ENCODE peak calls at places on chromosomes 2 and 18, in six cellular contexts. X is A549, L is left ventricle myocardium inferior, H is epithelial cell of esophagus, R is Panc1, P is neural crest cell. A is an unnamed sample.

GRCh38 chr18:70491734-70492348 is 203.0 kb downstream of the SOCS6 start:
- DNase-seq in X (peak), L (no peak), H (peak), R (peak), P (peak), A (peak)

GRCh38 chr2:148675708-148676107 is 31.2 kb downstream of the EPC2 start:
- DNase-seq in X (no peak), L (no peak), H (no peak), R (no peak), P (no peak), A (no peak)

GRCh38 chr2:237648016-237648381 is 20.6 kb downstream of the LRRFIP1 start:
- DNase-seq in X (no peak), L (no peak), H (no peak), R (no peak), P (no peak), A (no peak)

GRCh38 chr2:29570539-29570938 is 350.8 kb downstream of the ALK start:
- DNase-seq in X (no peak), L (no peak), H (no peak), R (no peak), P (no peak), A (no peak)

GRCh38 chr18:79484661-79485621 is 89.2 kb downstream of the NFATC1 start:
- DNase-seq in X (no peak), L (peak), H (peak), R (no peak), P (no peak), A (peak)

GRCh38 chr2:46981662-46982351 is 66.2 kb upstream of the MCFD2 start:
- DNase-seq in X (no peak), L (no peak), H (no peak), R (no peak), P (no peak), A (no peak)

GRCh38 chr2:207528980-207529329 is 807 bp upstream of the CREB1 start:
- DNase-seq in X (peak), L (no peak), H (peak), R (no peak), P (peak), A (peak)

GRCh38 chr2:170716851-170717598 is 1.9 kb downstream of the SP5 start:
- DNase-seq in X (peak), L (peak), H (peak), R (no peak), P (peak), A (peak)

GRCh38 chr2:233995985-233996384 is 54.5 kb upstream of the SPP2 start:
- DNase-seq in X (no peak), L (no peak), H (no peak), R (no peak), P (no peak), A (no peak)

GRCh38 chr2:162155093-162155492 is 3.0 kb upstream of the GCG start:
- DNase-seq in X (no peak), L (no peak), H (no peak), R (no peak), P (no peak), A (no peak)

GRCh38 chr18:59051470-59052165 is 88.1 kb upstream of the SEC11C start:
- DNase-seq in X (no peak), L (no peak), H (no peak), R (no peak), P (no peak), A (no peak)

GRCh38 chr2:10448646-10449480 is 736 bp upstream of the ODC1 start:
- DNase-seq in X (peak), L (peak), H (peak), R (no peak), P (peak), A (no peak)

GRCh38 chr2:121682396-121683298 is 33.4 kb upstream of the CLASP1 start:
- DNase-seq in X (no peak), L (no peak), H (no peak), R (no peak), P (no peak), A (no peak)

GRCh38 chr18:66211693-66212195 is 392.1 kb downstream of the CDH19 start:
- DNase-seq in X (no peak), L (no peak), H (no peak), R (no peak), P (no peak), A (no peak)

GRCh38 chr2:70044290-70045040 is 42.8 kb upstream of the PCBP1 start:
- DNase-seq in X (no peak), L (no peak), H (peak), R (no peak), P (no peak), A (no peak)

GRCh38 chr2:141038341-141038740 is 1092.5 kb downstream of the LRP1B start:
- DNase-seq in X (no peak), L (no peak), H (no peak), R (no peak), P (no peak), A (no peak)

GRCh38 chr2:112646791-112647720 is 1.3 kb downstream of the SLC20A1 start:
- DNase-seq in X (peak), L (no peak), H (no peak), R (no peak), P (peak), A (no peak)

DNA sequence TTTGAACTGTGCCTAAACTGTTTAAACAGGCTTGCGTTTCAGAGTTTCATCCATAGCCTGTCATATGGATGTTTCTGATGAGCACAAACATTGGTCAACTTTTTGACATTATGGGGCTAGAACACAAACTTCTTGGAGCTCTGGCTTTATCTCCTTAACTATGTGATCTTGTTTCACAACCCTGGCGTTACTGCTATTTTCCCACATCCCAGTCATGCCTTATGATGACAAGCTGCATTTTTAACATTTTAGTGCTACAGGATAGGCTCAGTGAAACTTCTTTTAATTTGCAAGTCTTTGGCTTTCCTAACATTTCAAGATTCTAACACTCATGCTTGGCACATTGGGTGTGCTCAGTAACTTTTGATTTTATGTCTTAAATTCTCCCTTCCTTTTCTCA is 21.0 kb upstream of the PDE1A start:
- DNase-seq in X (no peak), L (no peak), H (no peak), R (no peak), P (no peak), A (no peak)
- TF ChIP-seq CTCF in X (no peak), L (no peak), H (no peak), R (no peak), P (no peak), A (no peak)

GRCh38 chr18:40415224-40415791 is 1539.7 kb upstream of the PIK3C3 start:
- DNase-seq in X (no peak), L (no peak), H (no peak), R (no peak), P (no peak), A (no peak)
- TF ChIP-seq CTCF in X (no peak), L (no peak), H (no peak), R (no peak), P (no peak), A (no peak)

GRCh38 chr2:67650292-67651133 is 253.4 kb downstream of the ETAA1 start:
- DNase-seq in X (peak), L (peak), H (peak), R (no peak), P (peak), A (peak)
- TF ChIP-seq CTCF in X (peak), L (peak), H (peak), R (peak), P (peak), A (peak)

DNA sequence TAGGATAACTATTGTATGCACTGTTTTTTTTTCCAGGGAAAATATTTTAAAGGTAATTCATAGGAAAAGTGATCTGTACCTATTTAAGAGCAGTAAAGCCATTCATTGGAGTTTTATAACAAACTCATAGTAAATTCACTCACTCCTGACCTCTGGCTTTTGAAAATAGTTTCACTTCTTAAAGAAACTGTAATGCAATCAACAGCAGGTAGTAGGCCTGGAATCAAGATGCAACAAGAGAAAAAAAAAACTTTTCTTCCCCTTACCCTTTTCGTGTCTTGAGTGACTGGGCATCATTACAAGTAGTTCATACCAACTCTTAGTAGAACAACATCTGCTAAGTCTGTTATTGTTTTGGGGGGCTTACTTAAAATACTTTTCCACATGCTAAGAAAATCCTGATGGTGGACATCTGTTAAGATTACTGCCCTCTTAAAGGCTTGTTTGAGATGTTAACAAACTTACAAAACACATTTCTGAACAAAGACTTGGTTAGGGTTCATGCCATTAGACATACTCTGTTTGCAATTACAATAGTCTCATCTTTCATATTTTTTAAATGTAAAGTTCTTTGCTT is 164.2 kb upstream of the FOSL2 start:
- DNase-seq in X (peak), L (no peak), H (no peak), R (no peak), P (no peak), A (no peak)
- TF ChIP-seq CTCF in X (peak), L (peak), H (peak), R (no peak), P (peak), A (no peak)

DNA sequence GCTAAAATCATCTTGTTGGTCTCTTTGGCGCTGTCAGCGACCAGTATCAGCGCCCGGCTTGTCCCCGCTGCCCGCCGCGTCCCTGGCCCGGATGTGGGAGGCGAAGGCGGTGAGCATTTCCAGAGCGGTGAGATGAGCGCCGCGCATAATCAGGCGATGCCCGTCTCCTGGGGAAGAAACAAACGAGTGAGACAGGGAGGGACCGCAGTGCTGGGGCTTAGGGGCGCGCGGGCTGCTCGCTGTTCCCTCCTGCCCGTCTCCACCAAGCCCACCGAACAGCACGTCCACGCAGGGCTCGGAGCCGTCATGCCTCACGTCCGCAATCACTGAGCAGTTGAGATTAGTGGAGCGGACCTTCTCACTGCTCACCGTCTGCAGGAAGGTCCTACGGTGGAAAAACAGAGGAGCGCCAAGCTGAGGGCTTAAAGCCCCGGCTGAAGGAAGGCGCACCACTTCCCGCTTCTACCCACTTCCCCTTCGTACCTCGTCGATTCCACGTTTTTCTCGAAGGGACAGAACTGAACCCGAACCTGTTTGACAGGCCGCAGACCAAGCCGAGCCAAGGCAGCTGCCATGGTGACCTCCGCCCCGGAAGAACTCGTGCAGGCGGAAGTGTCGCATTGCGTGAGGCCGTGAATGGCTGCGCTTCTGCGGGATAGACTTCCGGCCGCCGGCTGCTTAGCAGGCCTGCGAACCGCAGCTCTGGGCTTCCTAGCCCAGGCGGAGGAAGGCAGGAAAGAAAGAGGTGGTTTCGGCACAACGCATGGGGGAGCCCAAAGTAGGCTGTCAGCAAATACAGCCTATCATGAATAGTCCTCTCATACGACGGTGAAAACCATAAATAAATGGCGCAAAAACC is at the start of gene MRPL53:
- DNase-seq in X (peak), L (peak), H (peak), R (peak), P (peak), A (peak)
- TF ChIP-seq CTCF in X (no peak), L (no peak), H (no peak), R (no peak), P (no peak), A (no peak)

GRCh38 chr2:36545871-36546416 is 52.0 kb downstream of the FEZ2 start:
- DNase-seq in X (no peak), L (no peak), H (no peak), R (no peak), P (no peak), A (no peak)
- TF ChIP-seq CTCF in X (peak), L (no peak), H (no peak), R (peak), P (no peak), A (no peak)

GRCh38 chr2:108217211-108217610 is 22.6 kb upstream of the SULT1C3 start:
- DNase-seq in X (no peak), L (no peak), H (peak), R (no peak), P (no peak), A (no peak)

GRCh38 chr2:108215794-108216211 is 24.0 kb upstream of the SULT1C3 start:
- DNase-seq in X (peak), L (no peak), H (peak), R (no peak), P (no peak), A (no peak)

GRCh38 chr2:108212671-108213070 is 27.1 kb upstream of the SULT1C3 start:
- DNase-seq in X (no peak), L (no peak), H (peak), R (no peak), P (no peak), A (no peak)
- TF ChIP-seq CTCF in X (no peak), L (no peak), H (no peak), R (no peak), P (no peak), A (no peak)

GRCh38 chr2:189868896-189869295 is 84.6 kb downstream of the PMS1 start:
- DNase-seq in X (no peak), L (no peak), H (no peak), R (no peak), P (no peak), A (no peak)

GRCh38 chr2:189870396-189871089 is 86.3 kb downstream of the PMS1 start:
- DNase-seq in X (no peak), L (no peak), H (no peak), R (no peak), P (no peak), A (no peak)

GRCh38 chr2:189865836-189866235 is 81.6 kb downstream of the PMS1 start:
- DNase-seq in X (no peak), L (no peak), H (no peak), R (no peak), P (no peak), A (no peak)

GRCh38 chr2:189862751-189863150 is 78.5 kb downstream of the PMS1 start:
- DNase-seq in X (no peak), L (no peak), H (no peak), R (no peak), P (no peak), A (no peak)

DNA sequence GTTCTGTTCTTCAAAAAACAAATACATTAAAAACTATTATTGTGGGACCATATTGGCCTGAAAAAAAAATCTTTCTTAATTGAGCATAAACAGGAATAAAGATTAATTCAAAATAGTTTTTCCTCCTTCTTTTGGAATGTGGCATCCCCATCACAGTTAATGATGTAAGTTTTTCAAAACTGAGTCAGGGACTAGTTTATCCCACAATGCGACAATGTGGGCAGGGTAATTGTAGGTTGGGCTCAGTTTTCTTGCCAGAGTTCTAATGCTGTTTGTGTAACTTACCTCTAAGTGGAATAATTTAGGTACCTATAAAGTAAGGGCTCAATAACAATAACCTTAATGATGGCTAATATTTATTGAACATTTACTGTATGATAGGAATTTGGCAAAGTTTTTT is 82.0 kb downstream of the PMS1 start:
- DNase-seq in X (no peak), L (no peak), H (no peak), R (no peak), P (no peak), A (no peak)
- TF ChIP-seq CTCF in X (no peak), L (no peak), H (no peak), R (no peak), P (no peak), A (no peak)

GRCh38 chr18:14978191-14978590 is 230.2 kb downstream of the ANKRD30B start:
- DNase-seq in X (no peak), L (no peak), H (no peak), R (no peak), P (no peak), A (no peak)

GRCh38 chr18:14974576-14974975 is 226.6 kb downstream of the ANKRD30B start:
- DNase-seq in X (no peak), L (no peak), H (no peak), R (no peak), P (no peak), A (no peak)

GRCh38 chr18:14978962-14979535 is 231.1 kb downstream of the ANKRD30B start:
- DNase-seq in X (peak), L (no peak), H (no peak), R (no peak), P (no peak), A (no peak)

GRCh38 chr18:14975431-14975830 is 227.5 kb downstream of the ANKRD30B start:
- DNase-seq in X (no peak), L (no peak), H (no peak), R (no peak), P (no peak), A (no peak)

DNA sequence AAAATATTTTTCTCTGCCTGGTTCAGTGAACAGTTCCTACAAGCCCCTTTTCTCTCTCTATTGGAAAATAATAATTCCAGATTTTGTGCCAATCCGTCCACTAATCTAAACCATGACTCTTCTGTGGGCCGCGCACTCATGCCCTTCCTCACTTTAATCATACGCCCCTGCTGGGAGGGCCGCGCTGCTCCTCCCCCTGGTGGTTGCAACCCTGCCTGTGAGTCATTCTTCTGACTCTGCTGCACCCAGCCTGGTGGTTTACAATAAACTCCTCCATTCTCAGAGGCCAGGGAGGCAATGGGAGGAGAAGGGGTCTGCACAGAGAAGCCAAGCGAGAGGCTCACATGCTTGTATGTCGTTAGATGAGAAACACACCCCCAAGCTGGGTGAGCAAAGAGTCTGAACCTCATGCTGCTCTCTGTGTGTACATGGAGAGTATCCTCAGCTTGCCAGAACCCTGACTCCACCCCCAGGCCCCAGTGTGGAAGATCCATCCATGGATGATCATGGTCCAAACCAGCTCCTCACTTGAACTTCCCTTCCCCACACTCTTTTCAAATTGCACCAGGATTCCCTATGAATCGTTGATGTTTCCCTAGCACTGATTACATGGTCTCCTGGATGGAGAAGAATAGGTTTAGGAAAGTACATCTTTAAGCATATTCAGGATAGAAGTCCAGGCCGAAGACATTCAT is 228.9 kb downstream of the ANKRD30B start:
- DNase-seq in X (no peak), L (no peak), H (no peak), R (no peak), P (no peak), A (no peak)
- TF ChIP-seq CTCF in X (no peak), L (no peak), H (no peak), R (peak), P (no peak), A (no peak)

A was measured in RWPE1.